ENCODE peak calls at places on chromosome 1, in six cellular contexts. O is ascending aorta, Q is heart left ventricle, B is A673, L is pancreas, N is colonic mucosa. A is an unnamed sample.
A peak's percentile ranks its signal among the peaks of the same experiment; 100 is the strongest.

GRCh38 chr1:202580604-202581003 is 129.7 kb downstream of the SYT2 start:
- DNase-seq in O (no peak), Q (no peak), B (peak; percentile 71), L (no peak), N (no peak), A (no peak)

GRCh38 chr1:185157599-185158469 is 867 bp downstream of the SWT1 start:
- DNase-seq in O (no peak), Q (peak; percentile 7), B (peak; percentile 54), L (peak; percentile 25), N (peak; percentile 25), A (no peak)

GRCh38 chr1:53766766-53767409 is 27.9 kb upstream of the GLIS1 start:
- DNase-seq in O (no peak), Q (no peak), B (peak; percentile 24), L (no peak), N (no peak), A (no peak)

GRCh38 chr1:41645062-41645461 is 160.6 kb upstream of the EDN2 start:
- DNase-seq in O (no peak), Q (no peak), B (no peak), L (no peak), N (no peak), A (no peak)

GRCh38 chr1:184614667-184615066 is 140.0 kb downstream of the EDEM3 start:
- DNase-seq in O (no peak), Q (no peak), B (no peak), L (no peak), N (no peak), A (no peak)

GRCh38 chr1:172341697-172342096 is 78.8 kb upstream of the C1orf105 start:
- DNase-seq in O (no peak), Q (no peak), B (no peak), L (no peak), N (no peak), A (no peak)

GRCh38 chr1:167763525-167764220 is 41.9 kb downstream of the MPZL1 start:
- DNase-seq in O (no peak), Q (no peak), B (no peak), L (no peak), N (no peak), A (no peak)

GRCh38 chr1:32773018-32773763 is 44.0 kb downstream of the YARS1 start:
- DNase-seq in O (peak; percentile 37), Q (peak; percentile 75), B (peak; percentile 78), L (peak; percentile 78), N (peak; percentile 84), A (peak; percentile 90)

GRCh38 chr1:183279835-183280234 is 93.8 kb downstream of the LAMC2 start:
- DNase-seq in O (no peak), Q (no peak), B (no peak), L (no peak), N (no peak), A (peak; percentile 27)

GRCh38 chr1:47870480-47870879 is 126.7 kb downstream of the TRABD2B start:
- DNase-seq in O (no peak), Q (no peak), B (no peak), L (no peak), N (no peak), A (no peak)

GRCh38 chr1:46802081-46802480 is 3.2 kb downstream of the CYP4B1 start:
- DNase-seq in O (no peak), Q (no peak), B (no peak), L (no peak), N (no peak), A (no peak)

GRCh38 chr1:10514490-10515235 is 39.9 kb downstream of the PEX14 start:
- DNase-seq in O (no peak), Q (no peak), B (peak; percentile 86), L (no peak), N (no peak), A (no peak)

GRCh38 chr1:241998950-241999495 is at the start of gene MAP1LC3C:
- DNase-seq in O (no peak), Q (no peak), B (no peak), L (no peak), N (no peak), A (no peak)

GRCh38 chr1:154745286-154745731 is 124.8 kb downstream of the KCNN3 start:
- DNase-seq in O (no peak), Q (peak; percentile 62), B (no peak), L (no peak), N (no peak), A (no peak)

GRCh38 chr1:906532-907420 is 16.9 kb upstream of the SAMD11 start:
- DNase-seq in O (peak; percentile 21), Q (peak; percentile 5), B (no peak), L (peak; percentile 16), N (peak; percentile 68), A (peak; percentile 72)

GRCh38 chr1:178189814-178190213 is 95.9 kb downstream of the RASAL2 start:
- DNase-seq in O (no peak), Q (peak; percentile 36), B (peak; percentile 78), L (no peak), N (no peak), A (no peak)

GRCh38 chr1:165424454-165425283 is 20.3 kb downstream of the RXRG start:
- DNase-seq in O (no peak), Q (peak; percentile 47), B (no peak), L (no peak), N (no peak), A (no peak)

GRCh38 chr1:91529856-91530255 is 29.2 kb downstream of the CDC7 start:
- DNase-seq in O (no peak), Q (no peak), B (peak; percentile 15), L (no peak), N (no peak), A (no peak)

GRCh38 chr1:108108119-108108518 is 92.0 kb downstream of the SLC25A24 start:
- DNase-seq in O (no peak), Q (no peak), B (no peak), L (no peak), N (no peak), A (no peak)

GRCh38 chr1:35509558-35509957 is 47.6 kb downstream of the KIAA0319L start:
- DNase-seq in O (no peak), Q (no peak), B (no peak), L (no peak), N (no peak), A (no peak)

GRCh38 chr1:63981408-63981773 is 207.6 kb downstream of the ROR1 start:
- DNase-seq in O (no peak), Q (no peak), B (no peak), L (peak; percentile 21), N (no peak), A (no peak)

GRCh38 chr1:115867216-115867615 is 26.3 kb upstream of the NHLH2 start:
- DNase-seq in O (no peak), Q (no peak), B (no peak), L (no peak), N (no peak), A (no peak)

GRCh38 chr1:242847390-242847993 is 323.0 kb upstream of the PLD5 start:
- DNase-seq in O (no peak), Q (no peak), B (peak; percentile 41), L (no peak), N (no peak), A (no peak)

GRCh38 chr1:160607051-160608032 is 28.0 kb upstream of the CD84 start:
- DNase-seq in O (no peak), Q (peak; percentile 38), B (peak; percentile 88), L (peak; percentile 51), N (peak; percentile 69), A (peak; percentile 60)

GRCh38 chr1:246930830-246931548 is 759 bp downstream of the AHCTF1 start:
- DNase-seq in O (no peak), Q (peak; percentile 53), B (peak; percentile 63), L (peak; percentile 65), N (peak; percentile 60), A (peak; percentile 51)

GRCh38 chr1:150528196-150528595 is 12.6 kb downstream of the FALEC start:
- DNase-seq in O (no peak), Q (no peak), B (no peak), L (no peak), N (no peak), A (no peak)

GRCh38 chr1:92486251-92487077 is at the start of gene GFI1:
- DNase-seq in O (no peak), Q (peak; percentile 11), B (peak; percentile 12), L (peak; percentile 71), N (peak; percentile 61), A (peak; percentile 41)

GRCh38 chr1:55584521-55585401 is 369.6 kb upstream of the USP24 start:
- DNase-seq in O (no peak), Q (no peak), B (peak; percentile 22), L (no peak), N (no peak), A (no peak)

GRCh38 chr1:53088616-53089300 is 26.7 kb downstream of the PODN start:
- DNase-seq in O (no peak), Q (no peak), B (no peak), L (no peak), N (no peak), A (no peak)

GRCh38 chr1:202276920-202277319 is 64.8 kb downstream of the UBE2T start:
- DNase-seq in O (no peak), Q (no peak), B (no peak), L (no peak), N (no peak), A (no peak)

GRCh38 chr1:162902372-162902771 is 41.4 kb upstream of the CCDC190 start:
- DNase-seq in O (no peak), Q (no peak), B (no peak), L (no peak), N (no peak), A (no peak)

GRCh38 chr1:31715097-31715872 is 11.5 kb upstream of the COL16A1 start:
- DNase-seq in O (peak; percentile 80), Q (peak; percentile 96), B (peak; percentile 77), L (peak; percentile 85), N (peak; percentile 97), A (peak; percentile 90)

GRCh38 chr1:31715873-31716220 is 12.0 kb upstream of the COL16A1 start:
- DNase-seq in O (no peak), Q (no peak), B (no peak), L (no peak), N (no peak), A (no peak)

GRCh38 chr1:31712625-31713024 is 8.8 kb upstream of the COL16A1 start:
- DNase-seq in O (no peak), Q (peak; percentile 56), B (no peak), L (no peak), N (peak; percentile 73), A (peak; percentile 73)

GRCh38 chr1:31712041-31712440 is 8.2 kb upstream of the COL16A1 start:
- DNase-seq in O (no peak), Q (no peak), B (no peak), L (no peak), N (no peak), A (no peak)

GRCh38 chr1:31714442-31715096 is 10.8 kb upstream of the COL16A1 start:
- DNase-seq in O (peak; percentile 62), Q (peak; percentile 78), B (peak; percentile 73), L (peak; percentile 40), N (peak; percentile 66), A (peak; percentile 42)
- TF ChIP-seq CTCF in O (peak; percentile 37), Q (peak; percentile 63), B (peak; percentile 76), L (no peak), N (no peak), A (no peak)

GRCh38 chr1:29806646-29807319 is 570.5 kb downstream of the PTPRU start:
- DNase-seq in O (no peak), Q (no peak), B (peak; percentile 33), L (no peak), N (no peak), A (no peak)
- H3K27me3 ChIP-seq in O (no peaks in the 10 kb centered on the region), Q (no peaks in the 10 kb centered on the region), B (no peaks in the 10 kb centered on the region), L (no peaks in the 10 kb centered on the region), N (no peaks in the 10 kb centered on the region), A (peaks cover 61% of the 10 kb centered on the region)

GRCh38 chr1:229231754-229232119 is 39.2 kb upstream of the RAB4A start:
- DNase-seq in O (no peak), Q (no peak), B (peak; percentile 15), L (no peak), N (no peak), A (no peak)
- TF ChIP-seq CTCF in O (no peak), Q (no peak), B (no peak), L (no peak), N (no peak), A (no peak)

GRCh38 chr1:240091614-240092300 is at the start of gene FMN2:
- DNase-seq in O (no peak), Q (no peak), B (peak; percentile 11), L (no peak), N (peak; percentile 22), A (no peak)
- H3K27me3 ChIP-seq in O (peaks cover 8% of the 10 kb centered on the region), Q (peaks cover 20% of the 10 kb centered on the region), B (peaks cover 49% of the 10 kb centered on the region), L (no peaks in the 10 kb centered on the region), N (peaks cover 29% of the 10 kb centered on the region), A (no peaks in the 10 kb centered on the region)

A was measured in stomach.